ENCODE peak calls at places on chromosomes 7 and 10, in seven cellular contexts. H is BJ, G is AG04450, L is cardiac fibroblast, N is A549, I is suprapubic skin, M is PC-9. J is an unnamed sample.

GRCh38 chr10:43130756-43131155 is 7.5 kb upstream of the CSGALNACT2 start:
- DNase-seq in H (no peak), G (no peak), L (no peak), N (no peak), I (no peak), M (no peak), J (no peak)

GRCh38 chr7:7351832-7352231 is 169.5 kb downstream of the C1GALT1 start:
- DNase-seq in H (no peak), G (no peak), L (no peak), N (no peak), I (no peak), M (no peak), J (no peak)

GRCh38 chr7:44072364-44073231 is 7.2 kb upstream of the PGAM2 start:
- DNase-seq in H (peak), G (peak), L (peak), N (peak), I (peak), M (peak), J (peak)

GRCh38 chr7:144818516-144818915 is 17.3 kb downstream of the TPK1 start:
- DNase-seq in H (no peak), G (no peak), L (peak), N (no peak), I (no peak), M (peak), J (no peak)

GRCh38 chr10:119542990-119543813 is 683 bp upstream of the RGS10 start:
- DNase-seq in H (no peak), G (no peak), L (peak), N (peak), I (peak), M (peak), J (no peak)

GRCh38 chr10:23505797-23506465 is 67.1 kb downstream of the OTUD1 start:
- DNase-seq in H (no peak), G (no peak), L (no peak), N (no peak), I (no peak), M (no peak), J (no peak)

GRCh38 chr7:33882040-33882800 is 23.1 kb upstream of the BMPER start:
- DNase-seq in H (no peak), G (no peak), L (peak), N (no peak), I (no peak), M (no peak), J (no peak)

GRCh38 chr7:98562336-98563182 is 54.5 kb upstream of the NPTX2 start:
- DNase-seq in H (no peak), G (no peak), L (no peak), N (no peak), I (no peak), M (no peak), J (no peak)

GRCh38 chr10:29702288-29703164 is 67.8 kb upstream of the SVIL start:
- DNase-seq in H (no peak), G (no peak), L (peak), N (no peak), I (no peak), M (no peak), J (no peak)

GRCh38 chr7:131326576-131326975 is 1.1 kb upstream of the MKLN1 start:
- DNase-seq in H (no peak), G (no peak), L (no peak), N (peak), I (no peak), M (no peak), J (no peak)

GRCh38 chr10:29635711-29636144 is 957 bp upstream of the SVIL start:
- DNase-seq in H (no peak), G (no peak), L (peak), N (peak), I (no peak), M (no peak), J (no peak)

GRCh38 chr7:2717293-2717904 is 29.4 kb downstream of the AMZ1 start:
- DNase-seq in H (no peak), G (no peak), L (peak), N (no peak), I (no peak), M (no peak), J (no peak)

GRCh38 chr10:22473459-22473858 is 128.2 kb downstream of the SPAG6 start:
- DNase-seq in H (no peak), G (no peak), L (no peak), N (no peak), I (no peak), M (no peak), J (no peak)

GRCh38 chr10:75987610-75988009 is 556.2 kb downstream of the LRMDA start:
- DNase-seq in H (peak), G (no peak), L (peak), N (peak), I (no peak), M (no peak), J (peak)

GRCh38 chr10:73875139-73875475 is 752 bp upstream of the CAMK2G start:
- DNase-seq in H (no peak), G (no peak), L (no peak), N (no peak), I (no peak), M (no peak), J (no peak)

GRCh38 chr7:99000196-99000903 is 122.0 kb downstream of the TRRAP start:
- DNase-seq in H (no peak), G (no peak), L (no peak), N (no peak), I (peak), M (no peak), J (no peak)

GRCh38 chr10:6929157-6929830 is 349.2 kb upstream of the PRKCQ start:
- DNase-seq in H (no peak), G (no peak), L (no peak), N (no peak), I (no peak), M (no peak), J (no peak)

GRCh38 chr10:8180756-8181155 is 126.3 kb downstream of the GATA3 start:
- DNase-seq in H (no peak), G (no peak), L (no peak), N (no peak), I (no peak), M (no peak), J (no peak)

GRCh38 chr10:52066383-52066782 is 247.7 kb upstream of the DKK1 start:
- DNase-seq in H (no peak), G (no peak), L (no peak), N (peak), I (no peak), M (no peak), J (no peak)

GRCh38 chr7:157228864-157229422 is 90.2 kb downstream of the UBE3C start:
- DNase-seq in H (no peak), G (no peak), L (peak), N (peak), I (no peak), M (no peak), J (no peak)
- TF ChIP-seq CTCF in H (peak), G (peak), L (peak), N (peak), I (no peak), M (peak), J (peak)

GRCh38 chr10:101901340-101901739 is 57.7 kb upstream of the KCNIP2 start:
- DNase-seq in H (no peak), G (no peak), L (no peak), N (no peak), I (no peak), M (no peak), J (no peak)
- TF ChIP-seq CTCF in H (no peak), G (no peak), L (no peak), N (no peak), I (no peak), M (no peak), J (no peak)

GRCh38 chr7:67371429-67372305 is 375.0 kb downstream of the TYW1 start:
- DNase-seq in H (peak), G (peak), L (peak), N (peak), I (no peak), M (peak), J (peak)
- TF ChIP-seq CTCF in H (peak), G (peak), L (peak), N (peak), I (peak), M (peak), J (peak)

GRCh38 chr7:101553018-101553770 is 75.9 kb downstream of the MYL10 start:
- DNase-seq in H (no peak), G (no peak), L (no peak), N (no peak), I (peak), M (no peak), J (no peak)
- TF ChIP-seq CTCF in H (no peak), G (no peak), L (no peak), N (no peak), I (no peak), M (no peak), J (no peak)

GRCh38 chr7:45986355-45987298 is 65.6 kb upstream of the IGFBP3 start:
- DNase-seq in H (no peak), G (no peak), L (no peak), N (no peak), I (no peak), M (peak), J (no peak)

GRCh38 chr7:45983720-45984032 is 62.6 kb upstream of the IGFBP3 start:
- DNase-seq in H (no peak), G (no peak), L (no peak), N (no peak), I (no peak), M (no peak), J (no peak)

GRCh38 chr7:45982912-45983719 is 62.0 kb upstream of the IGFBP3 start:
- DNase-seq in H (no peak), G (no peak), L (no peak), N (no peak), I (no peak), M (no peak), J (no peak)

GRCh38 chr7:45985902-45986301 is 64.8 kb upstream of the IGFBP3 start:
- DNase-seq in H (no peak), G (peak), L (peak), N (peak), I (no peak), M (peak), J (no peak)

GRCh38 chr7:45984386-45985295 is 63.6 kb upstream of the IGFBP3 start:
- DNase-seq in H (no peak), G (no peak), L (no peak), N (peak), I (no peak), M (no peak), J (no peak)
- TF ChIP-seq CTCF in H (no peak), G (no peak), L (no peak), N (no peak), I (no peak), M (peak), J (no peak)

DNA sequence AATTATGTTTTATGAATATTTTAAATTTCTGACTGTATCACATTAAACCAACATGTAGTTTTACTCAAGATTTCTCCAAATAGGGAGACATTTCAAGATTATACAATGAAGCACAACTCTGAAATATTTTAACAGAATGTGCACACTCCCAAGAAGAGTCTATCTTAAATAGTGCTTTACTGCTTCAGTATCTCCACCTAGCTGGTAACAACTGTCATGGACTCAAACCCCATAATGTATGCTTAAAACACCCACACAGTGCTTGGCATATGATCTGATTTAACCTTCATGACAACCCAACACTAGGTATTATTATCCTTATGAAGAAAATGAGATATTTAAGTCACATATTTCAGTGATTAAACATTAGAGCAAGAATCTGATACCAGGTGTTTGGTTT is 45.9 kb downstream of the ASZ1 start:
- DNase-seq in H (no peak), G (no peak), L (no peak), N (peak), I (no peak), M (no peak), J (no peak)
- TF ChIP-seq CTCF in H (no peak), G (peak), L (no peak), N (no peak), I (no peak), M (no peak), J (no peak)